ENCODE peak calls at places on chromosome 18, in ten cellular contexts. One of them, this sample, is unnamed.

GRCh38 chr18:43193336-43193735 is 77.9 kb upstream of the RIT2 start:
- DNase-seq in brain microvascular endothelial cell: no peak
- DNase-seq in spleen: no peak
- DNase-seq in heart right ventricle: no peak
- DNase-seq in dorsolateral prefrontal cortex: no peak
- DNase-seq in A549: no peak
- DNase-seq in IMR-90: no peak
- DNase-seq in BJ: no peak
- DNase-seq in colonic mucosa: no peak
- DNase-seq in AG04449: no peak
- DNase-seq in this sample: no peak

GRCh38 chr18:62505669-62506494 is 16.9 kb upstream of the ZCCHC2 start:
- DNase-seq in heart right ventricle: no peak
- DNase-seq in IMR-90: no peak
- DNase-seq in AG04449: no peak
- DNase-seq in colonic mucosa: no peak
- DNase-seq in BJ: no peak
- DNase-seq in spleen: peak
- DNase-seq in brain microvascular endothelial cell: no peak
- DNase-seq in dorsolateral prefrontal cortex: no peak
- DNase-seq in A549: no peak
- DNase-seq in this sample: peak

GRCh38 chr18:31553800-31554199 is 37.9 kb upstream of the TTR start:
- DNase-seq in brain microvascular endothelial cell: no peak
- DNase-seq in A549: no peak
- DNase-seq in BJ: no peak
- DNase-seq in colonic mucosa: no peak
- DNase-seq in spleen: no peak
- DNase-seq in AG04449: no peak
- DNase-seq in IMR-90: no peak
- DNase-seq in heart right ventricle: no peak
- DNase-seq in dorsolateral prefrontal cortex: no peak
- DNase-seq in this sample: no peak

GRCh38 chr18:26657618-26658581 is 109.5 kb upstream of the KCTD1 start:
- DNase-seq in A549: no peak
- DNase-seq in colonic mucosa: no peak
- DNase-seq in heart right ventricle: no peak
- DNase-seq in brain microvascular endothelial cell: no peak
- DNase-seq in BJ: no peak
- DNase-seq in IMR-90: no peak
- DNase-seq in spleen: no peak
- DNase-seq in dorsolateral prefrontal cortex: no peak
- DNase-seq in AG04449: no peak
- DNase-seq in this sample: no peak

GRCh38 chr18:37507239-37507638 is 58.4 kb downstream of the CELF4 start:
- DNase-seq in AG04449: no peak
- DNase-seq in dorsolateral prefrontal cortex: no peak
- DNase-seq in BJ: no peak
- DNase-seq in brain microvascular endothelial cell: no peak
- DNase-seq in A549: no peak
- DNase-seq in heart right ventricle: no peak
- DNase-seq in IMR-90: no peak
- DNase-seq in colonic mucosa: no peak
- DNase-seq in spleen: no peak
- DNase-seq in this sample: no peak

GRCh38 chr18:70165936-70166335 is 39.6 kb downstream of the RTTN start:
- DNase-seq in AG04449: no peak
- DNase-seq in BJ: no peak
- DNase-seq in dorsolateral prefrontal cortex: no peak
- DNase-seq in spleen: no peak
- DNase-seq in colonic mucosa: no peak
- DNase-seq in A549: no peak
- DNase-seq in brain microvascular endothelial cell: no peak
- DNase-seq in IMR-90: no peak
- DNase-seq in heart right ventricle: no peak
- DNase-seq in this sample: no peak

GRCh38 chr18:38458673-38459072 is 893.1 kb upstream of the CELF4 start:
- DNase-seq in IMR-90: no peak
- DNase-seq in heart right ventricle: no peak
- DNase-seq in dorsolateral prefrontal cortex: no peak
- DNase-seq in BJ: no peak
- DNase-seq in AG04449: no peak
- DNase-seq in A549: no peak
- DNase-seq in spleen: no peak
- DNase-seq in brain microvascular endothelial cell: no peak
- DNase-seq in colonic mucosa: no peak
- DNase-seq in this sample: no peak

GRCh38 chr18:42931501-42931900 is 184.0 kb downstream of the RIT2 start:
- DNase-seq in BJ: peak
- DNase-seq in spleen: no peak
- DNase-seq in dorsolateral prefrontal cortex: no peak
- DNase-seq in A549: no peak
- DNase-seq in IMR-90: peak
- DNase-seq in brain microvascular endothelial cell: peak
- DNase-seq in heart right ventricle: peak
- DNase-seq in colonic mucosa: no peak
- DNase-seq in AG04449: no peak
- DNase-seq in this sample: peak

GRCh38 chr18:805008-805754 is 6.9 kb downstream of the YES1 start:
- DNase-seq in brain microvascular endothelial cell: no peak
- DNase-seq in A549: no peak
- DNase-seq in IMR-90: no peak
- DNase-seq in AG04449: no peak
- DNase-seq in dorsolateral prefrontal cortex: no peak
- DNase-seq in BJ: no peak
- DNase-seq in heart right ventricle: no peak
- DNase-seq in spleen: no peak
- DNase-seq in colonic mucosa: no peak
- DNase-seq in this sample: no peak

GRCh38 chr18:55999641-56000040 is 411.6 kb upstream of the TCF4 start:
- DNase-seq in BJ: no peak
- DNase-seq in brain microvascular endothelial cell: no peak
- DNase-seq in IMR-90: no peak
- DNase-seq in heart right ventricle: no peak
- DNase-seq in A549: no peak
- DNase-seq in dorsolateral prefrontal cortex: no peak
- DNase-seq in spleen: no peak
- DNase-seq in AG04449: no peak
- DNase-seq in colonic mucosa: no peak
- DNase-seq in this sample: no peak

DNA sequence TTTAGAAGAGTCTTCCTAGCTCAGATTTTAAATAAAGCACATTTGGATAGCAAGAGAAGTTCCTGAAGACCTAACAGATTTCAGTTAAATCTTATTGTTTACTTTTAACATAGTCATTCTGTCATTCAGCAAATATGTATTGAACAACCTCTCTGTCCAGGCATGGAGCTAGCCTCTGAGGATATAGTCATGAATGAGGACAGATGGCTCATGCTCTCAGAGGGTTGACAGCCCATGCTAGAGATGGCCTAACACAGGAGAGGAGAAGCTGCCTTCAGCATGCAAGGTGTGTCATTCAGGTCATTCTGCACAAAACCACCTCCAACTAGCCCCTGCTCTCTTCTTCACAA is 6.2 kb downstream of the CCBE1 start:
- DNase-seq in dorsolateral prefrontal cortex: no peak
- DNase-seq in AG04449: no peak
- DNase-seq in brain microvascular endothelial cell: peak
- DNase-seq in colonic mucosa: peak
- DNase-seq in A549: no peak
- DNase-seq in heart right ventricle: no peak
- DNase-seq in spleen: no peak
- DNase-seq in IMR-90: peak
- DNase-seq in BJ: no peak
- DNase-seq in this sample: peak
- H3K4me3 ChIP-seq in dorsolateral prefrontal cortex: no peak
- H3K4me3 ChIP-seq in AG04449: no peak
- H3K4me3 ChIP-seq in brain microvascular endothelial cell: no peak
- H3K4me3 ChIP-seq in colonic mucosa: no peak
- H3K4me3 ChIP-seq in A549: no peak
- H3K4me3 ChIP-seq in heart right ventricle: no peak
- H3K4me3 ChIP-seq in spleen: no peak
- H3K4me3 ChIP-seq in IMR-90: no peak
- H3K4me3 ChIP-seq in BJ: no peak
- H3K4me3 ChIP-seq in this sample: no peak

DNA sequence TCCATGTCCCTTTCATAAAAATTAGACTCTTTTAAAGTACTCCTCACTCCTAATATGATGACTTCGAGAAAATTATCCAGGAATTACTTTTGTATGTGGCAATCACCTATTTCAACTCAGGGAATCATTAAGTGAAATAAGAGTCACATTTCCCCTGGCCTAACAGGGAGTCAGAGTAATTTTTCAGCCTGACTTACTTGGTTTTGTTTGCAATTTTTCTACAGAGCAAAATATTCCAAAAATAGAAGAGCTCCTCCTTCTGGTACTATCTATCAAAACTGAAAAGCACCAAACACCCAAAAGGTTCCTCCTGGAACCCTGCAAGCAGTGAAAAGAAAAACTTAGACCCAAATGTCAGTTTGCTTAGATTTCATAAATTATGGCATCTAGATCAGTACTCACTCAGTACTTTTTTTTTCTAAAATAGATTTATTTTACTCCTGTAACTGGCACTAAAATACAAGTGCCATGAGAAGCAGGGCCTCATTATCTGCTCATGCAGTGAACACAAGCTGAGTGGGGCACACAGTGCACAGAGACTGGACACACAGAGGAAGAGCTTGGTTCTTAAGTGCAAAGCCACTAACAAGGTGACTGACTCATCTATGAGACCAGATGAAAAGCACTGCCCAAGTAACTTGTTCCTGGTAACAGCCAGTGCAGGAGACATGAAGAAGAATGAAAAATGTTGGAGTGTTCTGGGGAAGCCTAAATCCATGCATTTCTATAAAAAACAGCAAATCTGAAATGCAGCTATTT is 28.7 kb downstream of the ACAA2 start:
- DNase-seq in BJ: no peak
- DNase-seq in A549: no peak
- DNase-seq in AG04449: no peak
- DNase-seq in heart right ventricle: no peak
- DNase-seq in dorsolateral prefrontal cortex: no peak
- DNase-seq in spleen: no peak
- DNase-seq in colonic mucosa: no peak
- DNase-seq in IMR-90: peak
- DNase-seq in brain microvascular endothelial cell: no peak
- DNase-seq in this sample: peak
- TF ChIP-seq CTCF in BJ: peak
- TF ChIP-seq CTCF in A549: peak
- TF ChIP-seq CTCF in AG04449: no peak
- TF ChIP-seq CTCF in heart right ventricle: peak
- TF ChIP-seq CTCF in dorsolateral prefrontal cortex: no peak
- TF ChIP-seq CTCF in spleen: no peak
- TF ChIP-seq CTCF in colonic mucosa: no peak
- TF ChIP-seq CTCF in IMR-90: peak
- TF ChIP-seq CTCF in brain microvascular endothelial cell: peak
- TF ChIP-seq CTCF in this sample: peak

GRCh38 chr18:23539911-23540475 is 36.7 kb downstream of the RMC1 start:
- DNase-seq in A549: no peak
- DNase-seq in IMR-90: no peak
- DNase-seq in AG04449: no peak
- DNase-seq in heart right ventricle: no peak
- DNase-seq in spleen: no peak
- DNase-seq in BJ: no peak
- DNase-seq in brain microvascular endothelial cell: no peak
- DNase-seq in colonic mucosa: no peak
- DNase-seq in dorsolateral prefrontal cortex: no peak
- DNase-seq in this sample: no peak
- H3K4me3 ChIP-seq in A549: no peak
- H3K4me3 ChIP-seq in IMR-90: no peak
- H3K4me3 ChIP-seq in AG04449: no peak
- H3K4me3 ChIP-seq in heart right ventricle: no peak
- H3K4me3 ChIP-seq in spleen: no peak
- H3K4me3 ChIP-seq in BJ: no peak
- H3K4me3 ChIP-seq in brain microvascular endothelial cell: no peak
- H3K4me3 ChIP-seq in colonic mucosa: no peak
- H3K4me3 ChIP-seq in dorsolateral prefrontal cortex: no peak
- H3K4me3 ChIP-seq in this sample: no peak

GRCh38 chr18:44320619-44321460 is 359.8 kb upstream of the SETBP1 start:
- DNase-seq in BJ: no peak
- DNase-seq in spleen: no peak
- DNase-seq in dorsolateral prefrontal cortex: no peak
- DNase-seq in AG04449: no peak
- DNase-seq in IMR-90: no peak
- DNase-seq in heart right ventricle: no peak
- DNase-seq in colonic mucosa: no peak
- DNase-seq in brain microvascular endothelial cell: no peak
- DNase-seq in A549: no peak
- DNase-seq in this sample: no peak

GRCh38 chr18:44324361-44324760 is 356.3 kb upstream of the SETBP1 start:
- DNase-seq in BJ: no peak
- DNase-seq in brain microvascular endothelial cell: no peak
- DNase-seq in dorsolateral prefrontal cortex: no peak
- DNase-seq in heart right ventricle: no peak
- DNase-seq in colonic mucosa: no peak
- DNase-seq in spleen: no peak
- DNase-seq in AG04449: no peak
- DNase-seq in A549: no peak
- DNase-seq in IMR-90: no peak
- DNase-seq in this sample: no peak

GRCh38 chr18:44321868-44322590 is 358.7 kb upstream of the SETBP1 start:
- DNase-seq in heart right ventricle: no peak
- DNase-seq in AG04449: no peak
- DNase-seq in A549: no peak
- DNase-seq in spleen: no peak
- DNase-seq in colonic mucosa: no peak
- DNase-seq in BJ: no peak
- DNase-seq in IMR-90: no peak
- DNase-seq in dorsolateral prefrontal cortex: no peak
- DNase-seq in brain microvascular endothelial cell: no peak
- DNase-seq in this sample: no peak

GRCh38 chr18:44323125-44323524 is 357.6 kb upstream of the SETBP1 start:
- DNase-seq in BJ: no peak
- DNase-seq in dorsolateral prefrontal cortex: no peak
- DNase-seq in brain microvascular endothelial cell: no peak
- DNase-seq in colonic mucosa: no peak
- DNase-seq in AG04449: no peak
- DNase-seq in IMR-90: no peak
- DNase-seq in heart right ventricle: no peak
- DNase-seq in spleen: no peak
- DNase-seq in A549: no peak
- DNase-seq in this sample: no peak

DNA sequence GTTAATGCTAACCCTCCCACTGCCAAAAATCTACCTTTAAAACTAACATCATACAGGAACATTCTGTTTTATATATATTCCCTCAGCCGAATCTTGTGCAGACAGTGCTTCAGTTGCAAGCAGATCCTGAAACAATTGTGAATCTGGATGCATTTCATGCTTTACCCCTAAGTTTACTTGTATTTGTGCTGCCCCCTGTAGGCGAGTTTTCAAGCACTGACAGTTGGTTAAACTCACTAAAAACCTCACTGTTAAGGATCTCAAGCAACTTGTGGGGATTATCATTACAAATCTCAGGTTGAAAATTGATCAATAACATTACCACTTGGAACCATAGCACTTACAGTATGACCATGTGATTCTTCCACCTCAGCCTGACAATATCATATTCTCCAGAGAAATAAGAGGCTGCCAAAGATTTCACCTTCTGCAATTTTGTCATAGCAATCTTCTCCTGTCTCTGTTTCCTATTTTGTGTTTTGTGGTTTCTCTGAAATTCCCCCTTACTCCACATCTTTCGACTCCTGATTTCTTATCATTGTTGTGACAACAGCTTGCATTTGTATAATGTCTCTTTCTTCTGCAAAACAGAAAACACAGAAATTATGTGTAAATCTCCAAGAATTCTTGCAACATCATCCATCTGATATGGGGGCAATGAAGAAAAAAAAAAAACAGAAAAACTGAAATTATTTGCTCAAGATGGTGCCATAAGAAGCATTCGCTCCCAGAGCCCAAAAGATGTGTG is 354.6 kb upstream of the SETBP1 start:
- DNase-seq in A549: peak
- DNase-seq in AG04449: peak
- DNase-seq in heart right ventricle: peak
- DNase-seq in BJ: no peak
- DNase-seq in spleen: no peak
- DNase-seq in IMR-90: peak
- DNase-seq in brain microvascular endothelial cell: peak
- DNase-seq in dorsolateral prefrontal cortex: no peak
- DNase-seq in colonic mucosa: peak
- DNase-seq in this sample: peak
- TF ChIP-seq CTCF in A549: no peak
- TF ChIP-seq CTCF in AG04449: peak
- TF ChIP-seq CTCF in heart right ventricle: peak
- TF ChIP-seq CTCF in BJ: peak
- TF ChIP-seq CTCF in spleen: no peak
- TF ChIP-seq CTCF in IMR-90: peak
- TF ChIP-seq CTCF in brain microvascular endothelial cell: peak
- TF ChIP-seq CTCF in dorsolateral prefrontal cortex: peak
- TF ChIP-seq CTCF in colonic mucosa: peak
- TF ChIP-seq CTCF in this sample: peak

This sample was measured in fibroblast of pulmonary artery.